ENCODE peak calls at places on chromosomes 1 and 21, in four cellular contexts. E is AG08395, O is hypothalamus, C is OCI-LY7. V is an unnamed sample.
A peak's percentile ranks its signal among the peaks of the same experiment; 100 is the strongest.

GRCh38 chr21:34611528-34611927 is 3.4 kb downstream of the RCAN1 start:
- DNase-seq in E (no peak), O (no peak), C (no peak), V (no peak)

GRCh38 chr21:42433946-42434551 is 30.3 kb downstream of the UBASH3A start:
- DNase-seq in E (no peak), C (no peak), O (no peak), V (no peak)

GRCh38 chr1:236421022-236421421 is 26.9 kb downstream of the EDARADD start:
- DNase-seq in O (no peak), E (no peak), C (no peak), V (no peak)

GRCh38 chr1:203547771-203548421 is 53.9 kb downstream of the OPTC start:
- DNase-seq in C (no peak), O (no peak), E (no peak), V (no peak)

GRCh38 chr1:43764581-43764980 is 57.2 kb downstream of the ST3GAL3 start:
- DNase-seq in O (no peak), E (no peak), C (no peak), V (peak; percentile 31)

GRCh38 chr1:54142146-54142900 is 10.5 kb downstream of the CDCP2 start:
- DNase-seq in C (no peak), O (no peak), E (no peak), V (no peak)

GRCh38 chr1:203153051-203153988 is 22.3 kb downstream of the MYBPH start:
- DNase-seq in E (no peak), C (no peak), O (no peak), V (no peak)

GRCh38 chr1:59044535-59045121 is 252.3 kb upstream of the FGGY start:
- DNase-seq in C (no peak), E (no peak), O (no peak), V (no peak)

GRCh38 chr1:43556772-43557171 is 26.1 kb downstream of the PTPRF start:
- DNase-seq in C (no peak), E (no peak), O (no peak), V (no peak)

GRCh38 chr1:185157599-185158469 is 867 bp downstream of the SWT1 start:
- DNase-seq in C (no peak), O (no peak), E (peak; percentile 2), V (peak; percentile 8)

GRCh38 chr1:7869136-7869905 is 16.5 kb upstream of the UTS2 start:
- DNase-seq in E (no peak), C (no peak), O (no peak), V (no peak)

V was measured in heart right ventricle.